ENCODE peak calls at places on chromosomes 16 and 17, in four cellular contexts. One of them, this sample, is unnamed.

GRCh38 chr17:9529033-9529748 is 46.4 kb downstream of the STX8 start:
- DNase-seq in H1: no peak
- DNase-seq in IMR-90: peak; percentile 56
- DNase-seq in neuronal stem cell: no peak
- DNase-seq in this sample: peak; percentile 39

GRCh38 chr16:58077796-58078195 is 51.4 kb downstream of the CFAP20 start:
- DNase-seq in H1: no peak
- DNase-seq in IMR-90: no peak
- DNase-seq in neuronal stem cell: no peak
- DNase-seq in this sample: no peak

GRCh38 chr17:38922538-38923291 is 2.7 kb upstream of the LASP1NB start:
- DNase-seq in H1: peak; percentile 63
- DNase-seq in IMR-90: peak; percentile 69
- DNase-seq in neuronal stem cell: peak; percentile 48
- DNase-seq in this sample: peak; percentile 81

GRCh38 chr16:72216767-72217166 is 44.8 kb upstream of the PMFBP1 start:
- DNase-seq in H1: no peak
- DNase-seq in IMR-90: no peak
- DNase-seq in neuronal stem cell: no peak
- DNase-seq in this sample: no peak

GRCh38 chr16:73057369-73058210 is 9.7 kb upstream of the ZFHX3 start:
- DNase-seq in H1: peak; percentile 65
- DNase-seq in IMR-90: no peak
- DNase-seq in neuronal stem cell: peak; percentile 46
- DNase-seq in this sample: no peak

GRCh38 chr16:50671644-50672260 is 9.4 kb downstream of the SNX20 start:
- DNase-seq in H1: peak; percentile 74
- DNase-seq in IMR-90: peak; percentile 16
- DNase-seq in neuronal stem cell: no peak
- DNase-seq in this sample: peak; percentile 62

GRCh38 chr16:2664522-2665096 is 17.7 kb upstream of the KCTD5 start:
- DNase-seq in H1: no peak
- DNase-seq in IMR-90: no peak
- DNase-seq in neuronal stem cell: no peak
- DNase-seq in this sample: no peak

GRCh38 chr17:258045-258734 is 76.7 kb upstream of the DOC2B start:
- DNase-seq in H1: peak; percentile 32
- DNase-seq in IMR-90: no peak
- DNase-seq in neuronal stem cell: no peak
- DNase-seq in this sample: no peak

GRCh38 chr17:40915721-40916256 is 21.7 kb downstream of the KRT23 start:
- DNase-seq in H1: no peak
- DNase-seq in IMR-90: peak; percentile 77
- DNase-seq in neuronal stem cell: no peak
- DNase-seq in this sample: no peak

GRCh38 chr16:21590791-21591190 is 8.6 kb upstream of the METTL9 start:
- DNase-seq in H1: no peak
- DNase-seq in IMR-90: no peak
- DNase-seq in neuronal stem cell: no peak
- DNase-seq in this sample: no peak

GRCh38 chr17:3843935-3844516 is 2.0 kb downstream of the NCBP3 start:
- DNase-seq in H1: no peak
- DNase-seq in IMR-90: no peak
- DNase-seq in neuronal stem cell: no peak
- DNase-seq in this sample: peak; percentile 81

GRCh38 chr17:67528751-67529436 is 151.8 kb downstream of the PITPNC1 start:
- DNase-seq in H1: peak; percentile 67
- DNase-seq in IMR-90: peak; percentile 93
- DNase-seq in neuronal stem cell: peak; percentile 40
- DNase-seq in this sample: peak; percentile 86

GRCh38 chr16:19517424-19518089 is 4.3 kb downstream of the GDE1 start:
- DNase-seq in H1: no peak
- DNase-seq in IMR-90: peak; percentile 42
- DNase-seq in neuronal stem cell: no peak
- DNase-seq in this sample: no peak

GRCh38 chr17:73841431-73842060 is 197.3 kb upstream of the SDK2 start:
- DNase-seq in H1: peak; percentile 59
- DNase-seq in IMR-90: no peak
- DNase-seq in neuronal stem cell: peak; percentile 29
- DNase-seq in this sample: peak; percentile 71

GRCh38 chr17:7441202-7441705 is 1.9 kb downstream of the FGF11 start:
- DNase-seq in H1: no peak
- DNase-seq in IMR-90: no peak
- DNase-seq in neuronal stem cell: no peak
- DNase-seq in this sample: no peak

GRCh38 chr17:50629902-50630301 is 4.8 kb upstream of the ABCC3 start:
- DNase-seq in H1: no peak
- DNase-seq in IMR-90: no peak
- DNase-seq in neuronal stem cell: no peak
- DNase-seq in this sample: no peak

GRCh38 chr17:50627386-50627781 is 7.3 kb upstream of the ABCC3 start:
- DNase-seq in H1: no peak
- DNase-seq in IMR-90: no peak
- DNase-seq in neuronal stem cell: no peak
- DNase-seq in this sample: no peak

GRCh38 chr17:50630524-50631194 is 4.0 kb upstream of the ABCC3 start:
- DNase-seq in H1: peak; percentile 92
- DNase-seq in IMR-90: no peak
- DNase-seq in neuronal stem cell: no peak
- DNase-seq in this sample: no peak

GRCh38 chr17:50626037-50626574 is 8.6 kb upstream of the ABCC3 start:
- DNase-seq in H1: peak; percentile 87
- DNase-seq in IMR-90: peak; percentile 62
- DNase-seq in neuronal stem cell: peak; percentile 76
- DNase-seq in this sample: peak; percentile 89

GRCh38 chr17:50627782-50628601 is 6.7 kb upstream of the ABCC3 start:
- DNase-seq in H1: no peak
- DNase-seq in IMR-90: no peak
- DNase-seq in neuronal stem cell: no peak
- DNase-seq in this sample: peak; percentile 70
- H2AK5ac ChIP-seq in H1: no peak overlapping the region
- H2AK5ac ChIP-seq in IMR-90: no peak overlapping the region
- H2AK5ac ChIP-seq in neuronal stem cell: peak overlapping the region; percentile 53
- H2AK5ac ChIP-seq in this sample: no peak overlapping the region

DNA sequence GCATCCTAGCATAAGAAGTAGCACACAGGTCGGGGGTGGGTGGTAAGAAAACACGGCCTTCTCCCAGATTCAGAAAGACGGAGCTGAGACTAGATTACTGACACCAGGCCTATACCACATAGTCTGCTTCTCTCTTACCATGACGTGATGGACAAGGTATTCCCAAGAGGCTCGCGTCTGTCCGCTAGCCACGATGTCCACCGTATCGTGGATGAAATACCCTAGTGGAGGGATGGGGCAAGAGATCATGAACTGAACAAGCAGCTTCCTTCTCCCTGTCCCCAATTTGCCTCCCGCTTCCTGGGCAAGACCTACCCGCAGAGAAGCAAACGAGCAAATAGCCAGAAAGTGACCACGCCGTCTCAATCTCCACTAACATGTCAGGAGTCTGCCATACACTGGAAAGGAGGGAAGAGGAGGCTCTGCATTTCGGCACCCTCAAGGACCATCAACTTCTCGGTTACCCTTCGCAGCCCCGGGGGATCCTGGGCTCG is 820 bp downstream of the TLCD1 start:
- DNase-seq in H1: no peak
- DNase-seq in IMR-90: peak; percentile 65
- DNase-seq in neuronal stem cell: no peak
- DNase-seq in this sample: peak; percentile 79
- H2BK15ac ChIP-seq in H1: no peak overlapping the region
- H2BK15ac ChIP-seq in IMR-90: no peak overlapping the region
- H2BK15ac ChIP-seq in neuronal stem cell: peak overlapping the region; percentile 50
- H2BK15ac ChIP-seq in this sample: no peak overlapping the region

GRCh38 chr16:66274335-66275110 is 92.0 kb upstream of the CDH5 start:
- DNase-seq in H1: no peak
- DNase-seq in IMR-90: peak; percentile 44
- DNase-seq in neuronal stem cell: no peak
- DNase-seq in this sample: no peak

GRCh38 chr16:66278111-66278531 is 88.4 kb upstream of the CDH5 start:
- DNase-seq in H1: no peak
- DNase-seq in IMR-90: no peak
- DNase-seq in neuronal stem cell: no peak
- DNase-seq in this sample: no peak

GRCh38 chr16:66277311-66278070 is 89.0 kb upstream of the CDH5 start:
- DNase-seq in H1: peak; percentile 39
- DNase-seq in IMR-90: no peak
- DNase-seq in neuronal stem cell: no peak
- DNase-seq in this sample: no peak

GRCh38 chr16:66273644-66274334 is 92.7 kb upstream of the CDH5 start:
- DNase-seq in H1: peak; percentile 61
- DNase-seq in IMR-90: peak; percentile 54
- DNase-seq in neuronal stem cell: no peak
- DNase-seq in this sample: peak; percentile 50

DNA sequence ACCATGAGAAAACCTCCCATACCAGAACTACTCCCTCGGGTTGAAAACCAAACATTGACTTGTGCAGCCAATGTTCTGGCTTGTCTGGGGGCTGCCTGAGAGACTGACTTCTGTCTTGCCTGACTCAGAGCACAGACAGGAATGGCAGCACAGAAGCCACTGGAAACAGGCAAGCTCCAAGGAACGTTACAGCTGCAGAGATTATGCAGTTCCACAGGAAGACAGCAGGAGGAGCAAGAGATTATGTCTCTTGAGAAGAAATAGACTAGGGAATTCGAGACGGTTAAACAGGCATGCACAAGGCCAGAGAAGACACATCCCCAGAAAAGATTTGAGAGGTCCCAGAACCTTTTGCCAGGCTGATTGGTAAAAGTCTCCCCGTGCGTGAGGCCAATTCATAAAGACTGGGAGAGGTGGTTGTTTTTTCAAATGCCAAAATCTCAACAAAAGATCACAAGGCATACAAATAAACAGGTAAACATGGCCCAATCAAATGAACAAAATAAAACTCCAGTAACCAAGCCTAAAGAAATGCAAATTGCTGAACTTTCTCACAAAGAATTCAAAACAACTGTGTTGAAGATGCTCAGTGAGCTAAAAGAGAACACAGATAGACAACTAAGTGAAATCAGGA is 90.6 kb upstream of the CDH5 start:
- DNase-seq in H1: peak; percentile 77
- DNase-seq in IMR-90: peak; percentile 76
- DNase-seq in neuronal stem cell: no peak
- DNase-seq in this sample: peak; percentile 89
- H2AK5ac ChIP-seq in H1: no peak overlapping the region
- H2AK5ac ChIP-seq in IMR-90: no peak overlapping the region
- H2AK5ac ChIP-seq in neuronal stem cell: no peak overlapping the region
- H2AK5ac ChIP-seq in this sample: no peak overlapping the region

DNA sequence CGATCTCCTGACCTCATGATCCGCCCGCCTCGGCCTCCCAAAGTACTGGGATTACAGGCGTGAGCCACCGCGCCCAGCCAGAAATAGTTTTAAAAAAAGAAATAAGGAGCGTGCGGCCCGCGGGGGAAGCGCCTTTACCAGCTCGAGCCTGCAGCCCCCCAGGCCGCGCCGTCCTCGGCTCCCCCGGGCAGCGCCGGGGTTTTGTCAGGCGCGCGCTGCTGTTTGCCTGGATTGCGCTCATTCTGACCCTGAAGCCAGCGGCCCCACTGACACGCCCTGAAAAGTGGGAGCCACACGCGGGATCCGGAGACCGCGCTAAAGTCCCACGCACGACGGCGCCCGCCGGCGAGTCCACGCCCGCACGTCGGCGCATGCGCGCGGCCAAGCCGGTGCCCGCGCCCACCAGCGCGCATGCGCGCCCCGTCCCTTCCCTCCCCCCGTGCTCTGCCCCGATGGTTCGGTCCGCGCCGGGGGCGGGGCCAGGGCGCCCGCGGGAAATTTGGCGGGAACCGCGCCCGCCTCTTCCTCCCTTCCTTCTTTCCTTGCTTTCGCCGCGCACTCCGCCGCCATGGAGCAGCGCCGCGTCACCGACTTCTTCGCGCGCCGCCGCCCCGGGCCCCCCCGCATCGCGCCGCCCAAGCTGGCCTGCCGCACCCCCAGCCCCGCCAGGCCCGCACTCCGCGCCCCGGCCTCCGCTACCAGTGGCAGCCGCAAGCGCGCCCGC is at the start of gene CDT1:
- DNase-seq in H1: peak; percentile 96
- DNase-seq in IMR-90: peak; percentile 69
- DNase-seq in neuronal stem cell: peak; percentile 87
- DNase-seq in this sample: peak; percentile 78
- H2BK15ac ChIP-seq in H1: no peak within 1 kb of the TSS
- H2BK15ac ChIP-seq in IMR-90: no peak within 1 kb of the TSS
- H2BK15ac ChIP-seq in neuronal stem cell: no peak within 1 kb of the TSS
- H2BK15ac ChIP-seq in this sample: no peak within 1 kb of the TSS

DNA sequence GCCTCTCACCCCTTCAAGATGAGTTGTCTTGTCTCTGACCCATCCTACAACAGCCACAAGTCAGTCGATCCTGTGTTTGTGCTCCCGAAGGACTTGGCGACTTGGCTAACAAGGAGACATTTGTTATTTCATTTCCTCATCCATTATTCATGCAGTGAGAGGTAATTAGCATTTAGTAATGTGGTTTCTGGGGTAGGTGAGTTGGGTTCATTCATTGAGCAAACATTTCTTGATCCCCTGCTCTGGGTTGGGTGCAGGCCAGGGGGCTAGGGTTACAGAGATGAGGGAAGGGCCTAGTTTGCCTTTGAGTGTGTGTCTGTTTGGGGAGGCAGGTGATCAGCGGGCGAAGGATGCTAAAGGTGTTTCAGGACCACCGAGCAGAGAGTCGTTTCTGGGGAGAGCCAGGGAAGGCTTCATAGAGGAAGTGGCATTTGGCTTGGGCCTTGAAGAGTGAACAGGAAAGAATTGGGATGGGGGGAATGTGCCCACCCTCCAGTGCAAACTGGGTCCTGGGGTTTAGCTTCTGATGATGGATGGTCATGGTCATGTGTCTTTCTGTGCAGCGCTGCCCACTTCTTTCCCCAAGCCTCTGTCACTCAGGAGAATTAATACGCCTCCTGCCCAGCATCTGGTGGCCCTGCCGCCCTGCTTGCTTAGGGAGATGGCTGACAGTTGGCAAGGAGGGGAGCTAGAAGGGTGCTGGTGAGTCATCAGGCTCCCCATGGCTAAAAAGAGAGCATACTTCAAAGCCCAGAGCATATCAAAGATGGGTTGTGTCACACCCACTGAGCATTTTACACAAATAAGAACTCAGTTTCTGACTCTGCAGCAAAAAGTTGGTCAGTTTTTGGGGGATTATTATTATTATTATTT is 38.5 kb downstream of the MSI2 start:
- DNase-seq in H1: no peak
- DNase-seq in IMR-90: peak; percentile 41
- DNase-seq in neuronal stem cell: no peak
- DNase-seq in this sample: peak; percentile 40
- H2AK5ac ChIP-seq in H1: no peak overlapping the region
- H2AK5ac ChIP-seq in IMR-90: peak overlapping the region; percentile 76
- H2AK5ac ChIP-seq in neuronal stem cell: peak overlapping the region; percentile 21
- H2AK5ac ChIP-seq in this sample: no peak overlapping the region

GRCh38 chr17:75087182-75087557 is 584 bp upstream of the SLC16A5 start:
- DNase-seq in H1: no peak
- DNase-seq in IMR-90: no peak
- DNase-seq in neuronal stem cell: no peak
- DNase-seq in this sample: no peak
- H2BK15ac ChIP-seq in H1: peak overlapping the region; percentile 88
- H2BK15ac ChIP-seq in IMR-90: peak overlapping the region; percentile 74
- H2BK15ac ChIP-seq in neuronal stem cell: peak overlapping the region; percentile 93
- H2BK15ac ChIP-seq in this sample: no peak overlapping the region

This sample was measured in mesendoderm.